ENCODE peak calls at places on chromosomes 4 and X, in six cellular contexts. C, H, Y, E, J and I are unnamed samples.

GRCh38 chrX:106341823-106342222 is 173.7 kb downstream of the PWWP3B start:
- DNase-seq in C (no peak), H (no peak), Y (no peak), E (no peak), J (no peak), I (no peak)

GRCh38 chrX:131789664-131790063 is 233.4 kb upstream of the STK26 start:
- DNase-seq in C (no peak), H (no peak), Y (no peak), E (no peak), J (no peak), I (no peak)

GRCh38 chrX:118346258-118347094 is 570 bp downstream of the WDR44 start:
- DNase-seq in C (peak), H (peak), Y (peak), E (peak), J (peak), I (peak)

GRCh38 chr4:118834960-118835895 is 698 bp downstream of the SEC24D start:
- DNase-seq in C (peak), H (peak), Y (peak), E (no peak), J (no peak), I (peak)

GRCh38 chr4:106809083-106809482 is 227.0 kb downstream of the DKK2 start:
- DNase-seq in C (no peak), H (peak), Y (peak), E (peak), J (no peak), I (no peak)

GRCh38 chr4:67881226-67881625 is 2.6 kb downstream of the TMPRSS11D start:
- DNase-seq in C (no peak), H (no peak), Y (no peak), E (no peak), J (no peak), I (no peak)

GRCh38 chr4:138275216-138275615 is 33.1 kb upstream of the SLC7A11 start:
- DNase-seq in C (no peak), H (no peak), Y (no peak), E (no peak), J (no peak), I (no peak)

GRCh38 chr4:80071643-80072606 is 1.1 kb downstream of the ANTXR2 start:
- DNase-seq in C (peak), H (peak), Y (peak), E (peak), J (peak), I (no peak)

GRCh38 chr4:16617416-16617815 is 281.0 kb downstream of the LDB2 start:
- DNase-seq in C (no peak), H (no peak), Y (no peak), E (no peak), J (no peak), I (no peak)

GRCh38 chr4:173794662-173795061 is 264.6 kb upstream of the HAND2 start:
- DNase-seq in C (no peak), H (no peak), Y (no peak), E (no peak), J (no peak), I (no peak)

GRCh38 chrX:20016618-20016945 is 25.7 kb upstream of the BCLAF3 start:
- DNase-seq in C (no peak), H (no peak), Y (no peak), E (no peak), J (no peak), I (no peak)

GRCh38 chr4:14079601-14080000 is 452.1 kb upstream of the BOD1L1 start:
- DNase-seq in C (no peak), H (no peak), Y (no peak), E (no peak), J (no peak), I (no peak)

GRCh38 chr4:105666693-105667092 is 41.8 kb downstream of the INTS12 start:
- DNase-seq in C (no peak), H (no peak), Y (peak), E (peak), J (no peak), I (no peak)

GRCh38 chr4:8540072-8540471 is 40.1 kb upstream of the GPR78 start:
- DNase-seq in C (no peak), H (no peak), Y (no peak), E (no peak), J (no peak), I (no peak)

GRCh38 chrX:40061871-40062524 is 35.8 kb downstream of the BCOR start:
- DNase-seq in C (no peak), H (no peak), Y (no peak), E (no peak), J (no peak), I (no peak)

GRCh38 chr4:14149469-14150030 is 522.0 kb upstream of the BOD1L1 start:
- DNase-seq in C (no peak), H (no peak), Y (no peak), E (no peak), J (no peak), I (no peak)

GRCh38 chr4:99979872-99980271 is 29.8 kb upstream of the H2AZ1 start:
- DNase-seq in C (no peak), H (no peak), Y (no peak), E (no peak), J (no peak), I (no peak)

GRCh38 chr4:650951-651883 is 22.9 kb downstream of the ATP5ME start:
- DNase-seq in C (no peak), H (no peak), Y (no peak), E (no peak), J (peak), I (no peak)

GRCh38 chr4:4430492-4431195 is 43.7 kb downstream of the NSG1 start:
- DNase-seq in C (peak), H (peak), Y (peak), E (peak), J (no peak), I (no peak)